ENCODE peak calls at places on chromosomes 3 and 15, in five cellular contexts. Q is ELR, F is NAMALWA, K is H1, H is glomerular endothelial cell. O is an unnamed sample.

GRCh38 chr3:113251817-113252216 is 40.5 kb downstream of the BOC start:
- DNase-seq in Q (no peak), F (no peak), K (no peak), H (no peak), O (no peak)

GRCh38 chr3:156551261-156551660 is 3.7 kb downstream of the SSR3 start:
- DNase-seq in Q (peak; percentile 92), F (no peak), K (no peak), H (no peak), O (peak; percentile 47)

GRCh38 chr3:58637509-58637908 is 29.1 kb downstream of the FAM3D start:
- DNase-seq in Q (no peak), F (no peak), K (no peak), H (no peak), O (peak; percentile 18)

GRCh38 chr15:50024183-50024795 is 94.7 kb downstream of the ATP8B4 start:
- DNase-seq in Q (no peak), F (no peak), K (no peak), H (no peak), O (no peak)

GRCh38 chr15:74433592-74434259 is at the start of gene SEMA7A:
- DNase-seq in Q (peak; percentile 86), F (peak; percentile 80), K (peak; percentile 89), H (no peak), O (peak; percentile 99)

GRCh38 chr15:50940506-50940905 is 32.0 kb downstream of the AP4E1 start:
- DNase-seq in Q (peak; percentile 55), F (no peak), K (no peak), H (no peak), O (no peak)

GRCh38 chr3:33355611-33356010 is 78.4 kb downstream of the FBXL2 start:
- DNase-seq in Q (peak; percentile 34), F (no peak), K (no peak), H (no peak), O (peak; percentile 89)

GRCh38 chr15:71328453-71328852 is 213.2 kb downstream of the THSD4 start:
- DNase-seq in Q (no peak), F (no peak), K (no peak), H (no peak), O (no peak)

GRCh38 chr15:25805006-25805405 is 58.1 kb downstream of the ATP10A start:
- DNase-seq in Q (no peak), F (no peak), K (no peak), H (no peak), O (peak; percentile 90)

GRCh38 chr15:25597576-25597975 is 158.8 kb upstream of the UBE3A start:
- DNase-seq in Q (no peak), F (no peak), K (no peak), H (no peak), O (no peak)

GRCh38 chr3:49248828-49249227 is 28.2 kb downstream of the C3orf62 start:
- DNase-seq in Q (no peak), F (peak; percentile 16), K (no peak), H (no peak), O (peak; percentile 80)

O was measured in osteoblast.